ENCODE peak calls at places on chromosomes 11 and 22, in seven cellular contexts. T is transverse colon, D is body of pancreas, W is Peyer's patch, R is IMR-90, X is K562, S is prostate gland. I is an unnamed sample. For H3K27me3, the result is how much of the 10 kb centered on the place peaks cover.

GRCh38 chr11:31295308-31295707 is 74.2 kb downstream of the DCDC1 start:
- DNase-seq in X (no peak), W (no peak), T (no peak), D (no peak), R (no peak), S (no peak), I (no peak)

GRCh38 chr11:8067567-8067928 is 13.5 kb upstream of the TUB start:
- DNase-seq in X (no peak), T (no peak), W (no peak), D (no peak), S (no peak), R (no peak), I (no peak)

GRCh38 chr22:30541979-30542810 is 4.3 kb downstream of the SEC14L6 start:
- DNase-seq in D (peak), R (no peak), X (peak), T (no peak), W (no peak), S (no peak), I (no peak)

GRCh38 chr22:26956346-26956745 is 299.0 kb downstream of the MIAT start:
- DNase-seq in X (no peak), S (no peak), T (no peak), R (no peak), D (no peak), W (no peak), I (no peak)

GRCh38 chr11:89489930-89490329 is 1.2 kb downstream of the NOX4 start:
- DNase-seq in X (no peak), S (no peak), D (no peak), T (no peak), R (peak), W (no peak), I (no peak)

GRCh38 chr11:16603890-16604783 is 134.3 kb upstream of the C11orf58 start:
- DNase-seq in T (peak), R (peak), D (peak), W (peak), X (peak), S (peak), I (peak)

GRCh38 chr11:58133329-58134076 is 8.2 kb upstream of the OR9I1 start:
- DNase-seq in R (no peak), X (no peak), S (no peak), T (no peak), W (no peak), D (no peak), I (no peak)

GRCh38 chr11:113974741-113975470 is at the start of gene HTR3A:
- DNase-seq in S (peak), X (peak), R (no peak), D (peak), T (peak), W (no peak), I (peak)

GRCh38 chr22:27679722-27680488 is 121.7 kb downstream of the MN1 start:
- DNase-seq in D (no peak), T (no peak), X (no peak), R (no peak), W (no peak), S (no peak), I (no peak)

GRCh38 chr11:119916568-119916967 is 187.6 kb upstream of the NECTIN1 start:
- DNase-seq in S (no peak), T (no peak), D (no peak), W (no peak), R (no peak), X (no peak), I (no peak)

GRCh38 chr22:45948081-45948648 is 28.8 kb downstream of the WNT7B start:
- DNase-seq in S (no peak), W (no peak), D (no peak), X (no peak), R (no peak), T (no peak), I (no peak)

GRCh38 chr11:126594921-126595367 is 239.5 kb downstream of the ST3GAL4 start:
- DNase-seq in R (no peak), S (no peak), T (no peak), X (no peak), D (no peak), W (no peak), I (no peak)

GRCh38 chr11:116427903-116428637 is 344.7 kb downstream of the BUD13 start:
- DNase-seq in D (no peak), W (peak), R (no peak), T (no peak), S (peak), X (no peak), I (no peak)

GRCh38 chr11:12817681-12818332 is 143.6 kb downstream of the TEAD1 start:
- DNase-seq in R (peak), W (no peak), T (no peak), X (no peak), S (no peak), D (no peak), I (no peak)

GRCh38 chr11:55942785-55943392 is 6.7 kb upstream of the OR5I1 start:
- DNase-seq in R (peak), X (peak), T (no peak), W (no peak), D (no peak), S (no peak), I (no peak)

GRCh38 chr22:23531283-23531921 is 48.7 kb downstream of the IGLL1 start:
- DNase-seq in R (no peak), T (no peak), W (peak), S (no peak), X (no peak), D (no peak), I (no peak)

GRCh38 chr11:117806906-117807305 is 9.9 kb upstream of the DSCAML1 start:
- DNase-seq in S (no peak), X (no peak), W (no peak), D (no peak), T (no peak), R (no peak), I (no peak)

GRCh38 chr22:19964701-19965386 is 23.2 kb upstream of the TXNRD2 start:
- DNase-seq in W (no peak), S (no peak), X (no peak), D (no peak), R (no peak), T (no peak), I (no peak)

GRCh38 chr11:111797145-111797581 is 31.0 kb upstream of the PPP2R1B start:
- DNase-seq in W (no peak), X (no peak), S (peak), D (no peak), T (peak), R (peak), I (no peak)

GRCh38 chr22:46220921-46221320 is 29.2 kb downstream of the CDPF1 start:
- DNase-seq in X (no peak), R (peak), S (no peak), D (no peak), T (no peak), W (no peak), I (no peak)

GRCh38 chr11:72069787-72070251 is 10.5 kb downstream of the NUMA1 start:
- DNase-seq in T (peak), R (peak), S (peak), W (peak), D (peak), X (no peak), I (peak)

GRCh38 chr22:46422896-46423295 is 87.4 kb downstream of the TRMU start:
- DNase-seq in W (no peak), T (no peak), D (no peak), S (no peak), R (no peak), X (no peak), I (no peak)

GRCh38 chr11:34855021-34855753 is 61.0 kb downstream of the APIP start:
- DNase-seq in S (peak), R (no peak), T (peak), D (no peak), W (no peak), X (no peak), I (no peak)

GRCh38 chr11:47847537-47847891 is 636 bp downstream of the NUP160 start:
- DNase-seq in S (no peak), T (no peak), D (no peak), X (no peak), R (no peak), W (no peak), I (no peak)

GRCh38 chr22:45263790-45264269 is 20.9 kb upstream of the UPK3A start:
- DNase-seq in W (peak), S (peak), T (peak), X (peak), R (peak), D (peak), I (peak)

GRCh38 chr11:116913000-116913399 is 75.6 kb upstream of the APOA1 start:
- DNase-seq in W (no peak), R (peak), X (no peak), T (no peak), D (no peak), S (no peak), I (no peak)

GRCh38 chr22:19815093-19815822 is 39.4 kb downstream of the GNB1L start:
- DNase-seq in R (no peak), T (no peak), X (peak), S (no peak), W (no peak), D (no peak), I (no peak)

GRCh38 chr11:70556884-70557741 is 158.8 kb downstream of the CTTN start:
- DNase-seq in W (no peak), S (no peak), T (peak), D (no peak), X (no peak), R (no peak), I (no peak)

GRCh38 chr11:86245369-86246292 is 1.1 kb downstream of the EED start:
- DNase-seq in S (no peak), D (peak), W (no peak), X (peak), T (peak), R (peak), I (no peak)

GRCh38 chr11:2589538-2589934 is 110.3 kb downstream of the KCNQ1OT1 start:
- DNase-seq in W (no peak), X (no peak), R (no peak), T (no peak), S (no peak), D (peak), I (no peak)

GRCh38 chr11:66762088-66762487 is 33.1 kb upstream of the SPTBN2 start:
- DNase-seq in X (no peak), D (no peak), T (no peak), W (no peak), R (no peak), S (no peak), I (no peak)

GRCh38 chr11:61170566-61170965 is 9.3 kb upstream of the VPS37C start:
- DNase-seq in X (no peak), R (no peak), W (no peak), D (no peak), T (no peak), S (no peak), I (no peak)

GRCh38 chr11:36037031-36037430 is 93.2 kb downstream of the LDLRAD3 start:
- DNase-seq in T (no peak), X (no peak), D (peak), S (peak), W (no peak), R (peak), I (peak)

GRCh38 chr22:39522567-39523300 is 2.4 kb downstream of the ATF4 start:
- DNase-seq in D (peak), X (no peak), R (peak), S (peak), W (peak), T (peak), I (peak)
- TF ChIP-seq POLR2A in D (peak), X (peak), R (peak), S (no peak), W (no peak), T (peak), I (peak)

GRCh38 chr11:45079943-45080719 is 66.3 kb upstream of the PRDM11 start:
- DNase-seq in W (no peak), X (no peak), R (no peak), D (no peak), T (peak), S (no peak), I (no peak)

GRCh38 chr11:45085657-45086501 is 60.6 kb upstream of the PRDM11 start:
- DNase-seq in R (no peak), W (no peak), X (no peak), D (no peak), T (no peak), S (no peak), I (no peak)

GRCh38 chr11:45079567-45079942 is 66.9 kb upstream of the PRDM11 start:
- DNase-seq in W (no peak), S (no peak), D (no peak), X (no peak), T (no peak), R (no peak), I (no peak)

GRCh38 chr11:45083544-45084087 is 62.8 kb upstream of the PRDM11 start:
- DNase-seq in R (no peak), D (no peak), T (no peak), W (no peak), X (peak), S (no peak), I (no peak)

DNA sequence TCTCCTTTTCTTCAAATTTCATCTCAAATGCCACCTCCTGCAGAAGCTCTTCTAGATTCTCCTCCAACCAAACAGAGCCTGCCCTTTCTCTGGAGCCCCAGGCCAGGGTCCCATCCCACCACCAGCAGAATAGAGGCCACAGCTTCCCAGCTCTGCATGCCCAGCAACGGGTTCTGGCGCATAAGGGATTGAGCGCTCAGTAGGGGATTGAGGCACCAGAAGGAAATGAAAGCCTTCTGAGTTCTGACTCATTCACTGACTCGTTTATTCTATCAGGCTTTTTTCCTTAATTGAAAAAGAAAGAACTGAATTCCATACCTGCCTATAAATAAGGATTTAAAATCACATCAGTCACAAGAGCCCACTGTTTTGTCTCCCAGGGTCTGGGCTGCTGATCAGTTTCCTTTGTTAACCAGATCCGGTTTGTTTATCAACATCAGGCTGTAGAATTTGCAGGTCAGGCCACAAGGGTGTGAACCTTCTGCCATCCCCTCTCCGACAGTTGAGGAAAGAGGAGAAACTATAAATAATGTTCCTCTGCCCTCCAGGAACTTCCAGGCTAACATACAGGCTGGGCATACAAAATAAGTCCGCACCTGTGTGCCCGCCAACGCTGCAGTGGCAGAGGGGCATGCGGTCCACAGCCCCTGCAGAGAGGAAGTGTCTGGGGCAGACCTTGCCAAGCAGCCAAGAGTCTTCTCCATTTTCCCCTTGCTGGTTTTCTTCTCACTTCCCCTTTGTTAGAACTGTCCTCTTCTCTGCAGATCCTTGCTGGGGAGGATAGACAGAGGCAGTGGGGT is 63.5 kb upstream of the PRDM11 start:
- DNase-seq in R (no peak), S (no peak), X (no peak), T (no peak), D (no peak), W (no peak), I (no peak)
- H3K27ac ChIP-seq in R (no peak), S (no peak), X (no peak), T (no peak), D (no peak), W (no peak), I (no peak)

GRCh38 chr11:131073167-131073566 is 156.9 kb upstream of the SNX19 start:
- DNase-seq in T (no peak), S (no peak), R (peak), W (no peak), X (no peak), D (no peak), I (no peak)
- H3K27me3 ChIP-seq in T (under half), S (under half), R (under half), W (under half), X (under half), D (under half), I (under half)

DNA sequence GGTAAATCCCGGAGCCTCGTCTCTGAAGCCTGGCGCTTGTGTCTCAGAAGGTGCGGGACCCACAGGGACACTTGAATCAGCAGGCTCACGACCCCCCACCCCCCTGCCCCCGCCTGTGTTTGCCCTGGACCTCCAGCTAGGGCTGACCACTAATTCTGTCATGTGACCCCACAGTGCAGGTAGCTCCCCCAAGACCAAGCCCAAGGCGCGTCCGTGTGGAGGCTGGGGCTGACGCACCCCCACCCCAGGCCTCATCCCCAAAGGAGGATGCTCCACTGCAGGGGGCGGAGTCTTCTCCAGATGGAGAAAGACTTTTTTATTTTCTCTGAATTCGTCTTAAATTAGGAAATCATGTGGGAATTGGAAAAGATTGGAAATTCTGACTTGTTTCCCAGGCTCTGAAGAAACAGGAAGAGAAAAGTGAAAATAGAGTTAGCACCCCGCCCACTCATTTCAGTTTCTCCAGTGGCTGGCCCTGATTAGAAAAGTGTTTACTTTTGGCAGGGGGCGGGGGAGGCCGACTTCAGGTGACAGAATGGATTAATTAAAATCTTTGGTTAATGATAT is 1.0 kb upstream of the RELA start:
- DNase-seq in W (no peak), D (no peak), R (peak), S (no peak), T (peak), X (peak), I (no peak)
- TF ChIP-seq POLR2A in W (peak), D (no peak), R (no peak), S (peak), T (no peak), X (no peak), I (no peak)

DNA sequence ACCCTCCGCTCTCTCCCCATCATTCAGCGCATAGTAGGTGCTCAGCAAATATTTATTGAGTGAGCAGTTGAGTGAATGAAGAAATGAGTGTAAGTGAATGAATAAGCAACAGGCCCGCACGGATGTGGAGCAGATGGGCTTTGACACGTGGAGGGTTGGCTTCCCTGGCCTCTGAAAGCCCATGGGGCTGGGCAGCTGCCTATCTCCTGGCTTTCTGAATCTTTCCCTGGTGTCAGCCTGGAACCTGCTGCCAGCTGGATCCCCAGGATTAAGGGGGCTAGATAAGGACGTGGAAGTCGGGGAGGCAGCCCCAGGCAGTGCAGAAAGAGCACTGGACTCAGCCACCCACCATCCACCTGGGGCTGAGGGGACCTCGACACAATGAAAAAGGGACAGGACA is 12.6 kb downstream of the IL2RB start:
- DNase-seq in R (no peak), D (no peak), T (no peak), S (no peak), X (no peak), W (no peak), I (no peak)
- H3K27ac ChIP-seq in R (no peak), D (no peak), T (no peak), S (no peak), X (no peak), W (no peak), I (no peak)

I was measured in gastrocnemius medialis.